ENCODE peak calls at places on chromosomes 2 and 18, in five cellular contexts. One of them, this sample, is unnamed.

GRCh38 chr18:52190195-52190594 is 149.8 kb upstream of the DCC start:
- DNase-seq in right cardiac atrium: no peak
- DNase-seq in EH: no peak
- DNase-seq in activated T-helper 1 cell treated with Interleukin-2 at 50 U/mL for 16 hours: no peak
- DNase-seq in T follicular helper cell: no peak
- DNase-seq in this sample: no peak

GRCh38 chr18:39453882-39454281 is 1888.3 kb upstream of the CELF4 start:
- DNase-seq in right cardiac atrium: no peak
- DNase-seq in T follicular helper cell: no peak
- DNase-seq in activated T-helper 1 cell treated with Interleukin-2 at 50 U/mL for 16 hours: no peak
- DNase-seq in EH: peak; percentile 46
- DNase-seq in this sample: no peak

GRCh38 chr18:27685807-27686412 is 491.0 kb downstream of the CDH2 start:
- DNase-seq in T follicular helper cell: no peak
- DNase-seq in right cardiac atrium: no peak
- DNase-seq in activated T-helper 1 cell treated with Interleukin-2 at 50 U/mL for 16 hours: no peak
- DNase-seq in EH: peak; percentile 61
- DNase-seq in this sample: no peak

GRCh38 chr18:63161728-63162195 is 157.8 kb downstream of the BCL2 start:
- DNase-seq in right cardiac atrium: peak; percentile 62
- DNase-seq in activated T-helper 1 cell treated with Interleukin-2 at 50 U/mL for 16 hours: peak; percentile 64
- DNase-seq in T follicular helper cell: peak; percentile 77
- DNase-seq in EH: peak; percentile 86
- DNase-seq in this sample: no peak

GRCh38 chr18:57744211-57744694 is 58.9 kb downstream of the ATP8B1 start:
- DNase-seq in activated T-helper 1 cell treated with Interleukin-2 at 50 U/mL for 16 hours: no peak
- DNase-seq in EH: peak; percentile 89
- DNase-seq in right cardiac atrium: no peak
- DNase-seq in T follicular helper cell: no peak
- DNase-seq in this sample: no peak

GRCh38 chr2:213315168-213315876 is 31.1 kb downstream of the SPAG16 start:
- DNase-seq in activated T-helper 1 cell treated with Interleukin-2 at 50 U/mL for 16 hours: no peak
- DNase-seq in right cardiac atrium: no peak
- DNase-seq in EH: no peak
- DNase-seq in T follicular helper cell: no peak
- DNase-seq in this sample: no peak

GRCh38 chr2:157438907-157439791 is 4.7 kb downstream of the CYTIP start:
- DNase-seq in T follicular helper cell: no peak
- DNase-seq in right cardiac atrium: no peak
- DNase-seq in activated T-helper 1 cell treated with Interleukin-2 at 50 U/mL for 16 hours: no peak
- DNase-seq in EH: peak; percentile 18
- DNase-seq in this sample: no peak

GRCh38 chr2:221477697-221478096 is 94.4 kb downstream of the EPHA4 start:
- DNase-seq in T follicular helper cell: no peak
- DNase-seq in activated T-helper 1 cell treated with Interleukin-2 at 50 U/mL for 16 hours: no peak
- DNase-seq in EH: peak; percentile 29
- DNase-seq in right cardiac atrium: no peak
- DNase-seq in this sample: no peak

GRCh38 chr18:58552057-58552461 is 76.8 kb downstream of the ALPK2 start:
- DNase-seq in EH: peak; percentile 58
- DNase-seq in activated T-helper 1 cell treated with Interleukin-2 at 50 U/mL for 16 hours: no peak
- DNase-seq in right cardiac atrium: no peak
- DNase-seq in T follicular helper cell: no peak
- DNase-seq in this sample: no peak

GRCh38 chr18:34738173-34738894 is 28.2 kb downstream of the DTNA start:
- DNase-seq in activated T-helper 1 cell treated with Interleukin-2 at 50 U/mL for 16 hours: no peak
- DNase-seq in right cardiac atrium: no peak
- DNase-seq in EH: peak; percentile 18
- DNase-seq in T follicular helper cell: no peak
- DNase-seq in this sample: no peak

GRCh38 chr2:147789287-147789686 is 55.5 kb upstream of the ACVR2A start:
- DNase-seq in T follicular helper cell: no peak
- DNase-seq in EH: no peak
- DNase-seq in activated T-helper 1 cell treated with Interleukin-2 at 50 U/mL for 16 hours: no peak
- DNase-seq in right cardiac atrium: no peak
- DNase-seq in this sample: no peak

GRCh38 chr2:121185571-121186074 is 99.4 kb downstream of the TFCP2L1 start:
- DNase-seq in T follicular helper cell: no peak
- DNase-seq in right cardiac atrium: no peak
- DNase-seq in EH: no peak
- DNase-seq in activated T-helper 1 cell treated with Interleukin-2 at 50 U/mL for 16 hours: no peak
- DNase-seq in this sample: no peak

GRCh38 chr2:141611143-141611571 is 519.7 kb downstream of the LRP1B start:
- DNase-seq in right cardiac atrium: no peak
- DNase-seq in T follicular helper cell: no peak
- DNase-seq in EH: peak; percentile 0
- DNase-seq in activated T-helper 1 cell treated with Interleukin-2 at 50 U/mL for 16 hours: no peak
- DNase-seq in this sample: no peak

GRCh38 chr2:67600946-67601345 is 203.8 kb downstream of the ETAA1 start:
- DNase-seq in activated T-helper 1 cell treated with Interleukin-2 at 50 U/mL for 16 hours: no peak
- DNase-seq in right cardiac atrium: no peak
- DNase-seq in EH: peak; percentile 80
- DNase-seq in T follicular helper cell: no peak
- DNase-seq in this sample: no peak

GRCh38 chr18:10213526-10213925 is 240.9 kb upstream of the APCDD1 start:
- DNase-seq in right cardiac atrium: no peak
- DNase-seq in EH: peak; percentile 54
- DNase-seq in activated T-helper 1 cell treated with Interleukin-2 at 50 U/mL for 16 hours: no peak
- DNase-seq in T follicular helper cell: no peak
- DNase-seq in this sample: no peak